ENCODE peak calls at places on chromosomes 1 and 21, in five cellular contexts. One of them, this sample, is unnamed.

GRCh38 chr1:41239988-41240610 is 2.0 kb downstream of the SCMH1 start:
- DNase-seq in AG08395: peak
- DNase-seq in AML-193: peak
- DNase-seq in stimulated activated CD8-positive, alpha-beta memory T cell treated with anti-CD3 and anti-CD28 coated beads, Interleukin-12 subunit alpha, Interleukin-12 subunit beta, amount 100 ng/mL, for 1 hour: no peak
- DNase-seq in anterior cingulate cortex: no peak
- DNase-seq in this sample: no peak

GRCh38 chr1:184940226-184940625 is 34.1 kb downstream of the NIBAN1 start:
- DNase-seq in stimulated activated CD8-positive, alpha-beta memory T cell treated with anti-CD3 and anti-CD28 coated beads, Interleukin-12 subunit alpha, Interleukin-12 subunit beta, amount 100 ng/mL, for 1 hour: no peak
- DNase-seq in AML-193: no peak
- DNase-seq in anterior cingulate cortex: no peak
- DNase-seq in AG08395: peak
- DNase-seq in this sample: no peak

GRCh38 chr1:55213029-55213884 is 1.9 kb downstream of the USP24 start:
- DNase-seq in AML-193: peak
- DNase-seq in anterior cingulate cortex: no peak
- DNase-seq in AG08395: no peak
- DNase-seq in stimulated activated CD8-positive, alpha-beta memory T cell treated with anti-CD3 and anti-CD28 coated beads, Interleukin-12 subunit alpha, Interleukin-12 subunit beta, amount 100 ng/mL, for 1 hour: no peak
- DNase-seq in this sample: no peak

GRCh38 chr1:168771104-168771630 is 42.2 kb upstream of the DPT start:
- DNase-seq in stimulated activated CD8-positive, alpha-beta memory T cell treated with anti-CD3 and anti-CD28 coated beads, Interleukin-12 subunit alpha, Interleukin-12 subunit beta, amount 100 ng/mL, for 1 hour: no peak
- DNase-seq in anterior cingulate cortex: no peak
- DNase-seq in AML-193: no peak
- DNase-seq in AG08395: no peak
- DNase-seq in this sample: no peak

GRCh38 chr21:21921410-21922232 is 923.4 kb downstream of the NCAM2 start:
- DNase-seq in AML-193: peak
- DNase-seq in anterior cingulate cortex: no peak
- DNase-seq in AG08395: peak
- DNase-seq in stimulated activated CD8-positive, alpha-beta memory T cell treated with anti-CD3 and anti-CD28 coated beads, Interleukin-12 subunit alpha, Interleukin-12 subunit beta, amount 100 ng/mL, for 1 hour: no peak
- DNase-seq in this sample: no peak

GRCh38 chr21:23936224-23936623 is 1671.1 kb downstream of the MRPL39 start:
- DNase-seq in stimulated activated CD8-positive, alpha-beta memory T cell treated with anti-CD3 and anti-CD28 coated beads, Interleukin-12 subunit alpha, Interleukin-12 subunit beta, amount 100 ng/mL, for 1 hour: no peak
- DNase-seq in anterior cingulate cortex: no peak
- DNase-seq in AML-193: peak
- DNase-seq in AG08395: no peak
- DNase-seq in this sample: no peak

GRCh38 chr1:151942882-151943281 is 33.6 kb upstream of the THEM4 start:
- DNase-seq in AML-193: no peak
- DNase-seq in AG08395: no peak
- DNase-seq in anterior cingulate cortex: no peak
- DNase-seq in stimulated activated CD8-positive, alpha-beta memory T cell treated with anti-CD3 and anti-CD28 coated beads, Interleukin-12 subunit alpha, Interleukin-12 subunit beta, amount 100 ng/mL, for 1 hour: no peak
- DNase-seq in this sample: no peak

GRCh38 chr1:154843913-154844681 is 26.0 kb downstream of the KCNN3 start:
- DNase-seq in anterior cingulate cortex: no peak
- DNase-seq in AML-193: no peak
- DNase-seq in AG08395: no peak
- DNase-seq in stimulated activated CD8-positive, alpha-beta memory T cell treated with anti-CD3 and anti-CD28 coated beads, Interleukin-12 subunit alpha, Interleukin-12 subunit beta, amount 100 ng/mL, for 1 hour: no peak
- DNase-seq in this sample: no peak

GRCh38 chr1:16630661-16631247 is 17.4 kb upstream of the NBPF1 start:
- DNase-seq in anterior cingulate cortex: no peak
- DNase-seq in stimulated activated CD8-positive, alpha-beta memory T cell treated with anti-CD3 and anti-CD28 coated beads, Interleukin-12 subunit alpha, Interleukin-12 subunit beta, amount 100 ng/mL, for 1 hour: no peak
- DNase-seq in AML-193: no peak
- DNase-seq in AG08395: no peak
- DNase-seq in this sample: no peak

GRCh38 chr1:72177711-72178110 is 104.6 kb downstream of the NEGR1 start:
- DNase-seq in stimulated activated CD8-positive, alpha-beta memory T cell treated with anti-CD3 and anti-CD28 coated beads, Interleukin-12 subunit alpha, Interleukin-12 subunit beta, amount 100 ng/mL, for 1 hour: no peak
- DNase-seq in AG08395: no peak
- DNase-seq in anterior cingulate cortex: no peak
- DNase-seq in AML-193: no peak
- DNase-seq in this sample: no peak

GRCh38 chr21:37166733-37167132 is 93.7 kb downstream of the TTC3 start:
- DNase-seq in stimulated activated CD8-positive, alpha-beta memory T cell treated with anti-CD3 and anti-CD28 coated beads, Interleukin-12 subunit alpha, Interleukin-12 subunit beta, amount 100 ng/mL, for 1 hour: no peak
- DNase-seq in AML-193: peak
- DNase-seq in anterior cingulate cortex: no peak
- DNase-seq in AG08395: no peak
- DNase-seq in this sample: no peak

GRCh38 chr1:19606817-19607706 is 37.0 kb upstream of the NBL1 start:
- DNase-seq in stimulated activated CD8-positive, alpha-beta memory T cell treated with anti-CD3 and anti-CD28 coated beads, Interleukin-12 subunit alpha, Interleukin-12 subunit beta, amount 100 ng/mL, for 1 hour: peak
- DNase-seq in anterior cingulate cortex: no peak
- DNase-seq in AML-193: no peak
- DNase-seq in AG08395: no peak
- DNase-seq in this sample: no peak

GRCh38 chr1:151472852-151473731 is 13.8 kb upstream of the POGZ start:
- DNase-seq in AML-193: no peak
- DNase-seq in stimulated activated CD8-positive, alpha-beta memory T cell treated with anti-CD3 and anti-CD28 coated beads, Interleukin-12 subunit alpha, Interleukin-12 subunit beta, amount 100 ng/mL, for 1 hour: no peak
- DNase-seq in anterior cingulate cortex: no peak
- DNase-seq in AG08395: peak
- DNase-seq in this sample: no peak

GRCh38 chr1:201346337-201346939 is 31.0 kb downstream of the TNNT2 start:
- DNase-seq in AG08395: peak
- DNase-seq in anterior cingulate cortex: no peak
- DNase-seq in AML-193: peak
- DNase-seq in stimulated activated CD8-positive, alpha-beta memory T cell treated with anti-CD3 and anti-CD28 coated beads, Interleukin-12 subunit alpha, Interleukin-12 subunit beta, amount 100 ng/mL, for 1 hour: no peak
- DNase-seq in this sample: no peak

GRCh38 chr1:18332626-18333025 is 148.1 kb upstream of the KLHDC7A start:
- DNase-seq in AML-193: no peak
- DNase-seq in AG08395: no peak
- DNase-seq in anterior cingulate cortex: no peak
- DNase-seq in stimulated activated CD8-positive, alpha-beta memory T cell treated with anti-CD3 and anti-CD28 coated beads, Interleukin-12 subunit alpha, Interleukin-12 subunit beta, amount 100 ng/mL, for 1 hour: no peak
- DNase-seq in this sample: no peak

GRCh38 chr1:109151591-109151990 is 37.7 kb downstream of the ELAPOR1 start:
- DNase-seq in anterior cingulate cortex: no peak
- DNase-seq in AG08395: no peak
- DNase-seq in stimulated activated CD8-positive, alpha-beta memory T cell treated with anti-CD3 and anti-CD28 coated beads, Interleukin-12 subunit alpha, Interleukin-12 subunit beta, amount 100 ng/mL, for 1 hour: no peak
- DNase-seq in AML-193: no peak
- DNase-seq in this sample: no peak

GRCh38 chr1:188782220-188782841 is 1695.3 kb downstream of the BRINP3 start:
- DNase-seq in stimulated activated CD8-positive, alpha-beta memory T cell treated with anti-CD3 and anti-CD28 coated beads, Interleukin-12 subunit alpha, Interleukin-12 subunit beta, amount 100 ng/mL, for 1 hour: no peak
- DNase-seq in AML-193: peak
- DNase-seq in AG08395: no peak
- DNase-seq in anterior cingulate cortex: no peak
- DNase-seq in this sample: no peak

GRCh38 chr1:220121791-220122530 is 28.0 kb downstream of the IARS2 start:
- DNase-seq in anterior cingulate cortex: no peak
- DNase-seq in AG08395: no peak
- DNase-seq in stimulated activated CD8-positive, alpha-beta memory T cell treated with anti-CD3 and anti-CD28 coated beads, Interleukin-12 subunit alpha, Interleukin-12 subunit beta, amount 100 ng/mL, for 1 hour: no peak
- DNase-seq in AML-193: no peak
- DNase-seq in this sample: no peak

GRCh38 chr1:3671371-3672180 is 19.3 kb downstream of the TP73 start:
- DNase-seq in stimulated activated CD8-positive, alpha-beta memory T cell treated with anti-CD3 and anti-CD28 coated beads, Interleukin-12 subunit alpha, Interleukin-12 subunit beta, amount 100 ng/mL, for 1 hour: no peak
- DNase-seq in anterior cingulate cortex: no peak
- DNase-seq in AG08395: no peak
- DNase-seq in AML-193: no peak
- DNase-seq in this sample: no peak